ENCODE peak calls at places on chromosome 20, in five cellular contexts. O is naive B cell, T is Right ventricle myocardium superior, L is endodermal cell, F is heart right ventricle. U is an unnamed sample.
A peak's percentile ranks its signal among the peaks of the same experiment; 100 is the strongest.

GRCh38 chr20:62708591-62709536 is at the start of gene NTSR1:
- DNase-seq in O (no peak), T (peak; percentile 32), L (peak; percentile 76), F (peak; percentile 7), U (peak; percentile 73)

GRCh38 chr20:50053790-50054547 is 59.0 kb downstream of the UBE2V1 start:
- DNase-seq in O (no peak), T (no peak), L (peak; percentile 73), F (no peak), U (no peak)

GRCh38 chr20:12276011-12276673 is 358.4 kb downstream of the BTBD3 start:
- DNase-seq in O (no peak), T (no peak), L (no peak), F (no peak), U (no peak)

GRCh38 chr20:10228330-10228729 is 9.7 kb downstream of the SNAP25 start:
- DNase-seq in O (no peak), T (no peak), L (no peak), F (no peak), U (no peak)

GRCh38 chr20:45318948-45319347 is 10.8 kb upstream of the MATN4 start:
- DNase-seq in O (no peak), T (no peak), L (no peak), F (no peak), U (no peak)

GRCh38 chr20:9280654-9281053 is 211.8 kb downstream of the PLCB4 start:
- DNase-seq in O (no peak), T (no peak), L (no peak), F (no peak), U (no peak)

GRCh38 chr20:53208110-53208908 is 236.2 kb downstream of the TSHZ2 start:
- DNase-seq in O (no peak), T (no peak), L (peak; percentile 89), F (no peak), U (peak; percentile 85)

GRCh38 chr20:38961530-38962043 is 557 bp upstream of the DHX35 start:
- DNase-seq in O (no peak), T (no peak), L (no peak), F (no peak), U (peak; percentile 37)

GRCh38 chr20:36408219-36408618 is 102.1 kb downstream of the DLGAP4 start:
- DNase-seq in O (no peak), T (no peak), L (peak; percentile 57), F (peak; percentile 19), U (peak; percentile 24)

GRCh38 chr20:64203037-64203777 is 39.0 kb downstream of the MYT1 start:
- DNase-seq in O (no peak), T (no peak), L (no peak), F (no peak), U (no peak)

GRCh38 chr20:61933951-61934715 is 131.5 kb downstream of the TAF4 start:
- DNase-seq in O (no peak), T (peak; percentile 20), L (peak; percentile 83), F (peak; percentile 7), U (peak; percentile 63)

GRCh38 chr20:47019106-47019824 is 124.6 kb downstream of the EYA2 start:
- DNase-seq in O (no peak), T (peak; percentile 48), L (no peak), F (no peak), U (peak; percentile 19)

GRCh38 chr20:4341804-4342560 is 326.6 kb upstream of the RNF24 start:
- DNase-seq in O (no peak), T (no peak), L (no peak), F (no peak), U (no peak)

GRCh38 chr20:1434571-1435336 is 31.9 kb downstream of the NSFL1C start:
- DNase-seq in O (peak; percentile 77), T (no peak), L (no peak), F (no peak), U (peak; percentile 54)

GRCh38 chr20:9409352-9409751 is 105.0 kb upstream of the LAMP5 start:
- DNase-seq in O (no peak), T (no peak), L (no peak), F (no peak), U (no peak)

GRCh38 chr20:40563296-40563950 is 125.6 kb downstream of the MAFB start:
- DNase-seq in O (no peak), T (peak; percentile 53), L (no peak), F (peak; percentile 33), U (no peak)

GRCh38 chr20:61988665-61989064 is 77.0 kb downstream of the TAF4 start:
- DNase-seq in O (no peak), T (peak; percentile 27), L (no peak), F (no peak), U (no peak)

GRCh38 chr20:18405826-18406225 is 61.0 kb downstream of the DZANK1 start:
- DNase-seq in O (no peak), T (no peak), L (peak; percentile 72), F (no peak), U (peak; percentile 70)

GRCh38 chr20:16624106-16624505 is 50.9 kb upstream of the KIF16B start:
- DNase-seq in O (no peak), T (no peak), L (peak; percentile 72), F (no peak), U (no peak)

U was measured in GM23338.